ENCODE peak calls at places on chromosomes 5 and 9, in nine cellular contexts. X is stomach, V is testis, S is A549, E is vagina, M is prostate gland, U is transverse colon, D is tibial nerve, Y is breast epithelium. J is an unnamed sample. For H3K4me1, the result is how much of the 10 kb centered on the place peaks cover.

GRCh38 chr5:126680215-126680817 is 79.6 kb downstream of the PHAX start:
- DNase-seq in X (no peak), V (no peak), S (no peak), E (no peak), M (no peak), U (peak), D (no peak), Y (no peak), J (no peak)

GRCh38 chr9:72665421-72665820 is 144.0 kb downstream of the TMC1 start:
- DNase-seq in X (no peak), V (no peak), S (no peak), E (no peak), M (no peak), U (no peak), D (no peak), Y (no peak), J (no peak)

GRCh38 chr5:59253625-59254024 is 639.9 kb downstream of the PDE4D start:
- DNase-seq in X (no peak), V (no peak), S (no peak), E (no peak), M (no peak), U (no peak), D (no peak), Y (no peak), J (no peak)

GRCh38 chr5:177972613-177973012 is 23.4 kb downstream of the PROP1 start:
- DNase-seq in X (no peak), V (no peak), S (no peak), E (no peak), M (no peak), U (no peak), D (no peak), Y (no peak), J (no peak)

GRCh38 chr5:132447196-132447595 is 43.4 kb downstream of the IRF1 start:
- DNase-seq in X (no peak), V (no peak), S (no peak), E (no peak), M (no peak), U (no peak), D (no peak), Y (no peak), J (no peak)

GRCh38 chr9:135707449-135708138 is 5.6 kb downstream of the KCNT1 start:
- DNase-seq in X (no peak), V (peak), S (no peak), E (no peak), M (no peak), U (no peak), D (no peak), Y (no peak), J (no peak)

GRCh38 chr5:181246276-181247050 is 2.8 kb upstream of the RACK1 start:
- DNase-seq in X (peak), V (peak), S (peak), E (no peak), M (peak), U (peak), D (peak), Y (peak), J (peak)

GRCh38 chr5:127875235-127876021 is 172.2 kb downstream of the CCDC192 start:
- DNase-seq in X (peak), V (peak), S (peak), E (no peak), M (peak), U (peak), D (no peak), Y (no peak), J (peak)

GRCh38 chr5:108003178-108003577 is 332.4 kb upstream of the EFNA5 start:
- DNase-seq in X (no peak), V (no peak), S (no peak), E (no peak), M (no peak), U (no peak), D (no peak), Y (no peak), J (no peak)

GRCh38 chr5:119435436-119436132 is 16.7 kb upstream of the HSD17B4 start:
- DNase-seq in X (peak), V (peak), S (peak), E (no peak), M (no peak), U (peak), D (peak), Y (peak), J (peak)

GRCh38 chr9:129318121-129319075 is 140.3 kb upstream of the IER5L start:
- DNase-seq in X (peak), V (peak), S (no peak), E (no peak), M (no peak), U (no peak), D (peak), Y (no peak), J (no peak)

GRCh38 chr5:759111-759741 is 25.3 kb downstream of the ZDHHC11B start:
- DNase-seq in X (peak), V (no peak), S (peak), E (no peak), M (peak), U (peak), D (no peak), Y (peak), J (peak)

GRCh38 chr5:33231214-33231710 is 209.5 kb upstream of the TARS1 start:
- DNase-seq in X (no peak), V (no peak), S (no peak), E (no peak), M (no peak), U (no peak), D (no peak), Y (no peak), J (no peak)

GRCh38 chr5:53601570-53601969 is 41.1 kb downstream of the NDUFS4 start:
- DNase-seq in X (no peak), V (no peak), S (peak), E (no peak), M (no peak), U (no peak), D (no peak), Y (no peak), J (no peak)

GRCh38 chr5:179314606-179315355 is 30.5 kb downstream of the ADAMTS2 start:
- DNase-seq in X (no peak), V (no peak), S (no peak), E (no peak), M (no peak), U (no peak), D (no peak), Y (no peak), J (peak)

GRCh38 chr9:14351206-14351605 is 37.3 kb upstream of the NFIB start:
- DNase-seq in X (no peak), V (no peak), S (no peak), E (no peak), M (no peak), U (no peak), D (no peak), Y (no peak), J (no peak)

GRCh38 chr5:893137-893506 is 438 bp downstream of the TRIP13 start:
- DNase-seq in X (no peak), V (no peak), S (no peak), E (no peak), M (no peak), U (no peak), D (no peak), Y (no peak), J (no peak)

GRCh38 chr9:112378441-112379176 is 1.3 kb upstream of the HSDL2 start:
- DNase-seq in X (no peak), V (peak), S (no peak), E (no peak), M (no peak), U (peak), D (no peak), Y (no peak), J (peak)

GRCh38 chr9:8599937-8600336 is 800.4 kb upstream of the DMAC1 start:
- DNase-seq in X (no peak), V (no peak), S (no peak), E (no peak), M (no peak), U (no peak), D (no peak), Y (no peak), J (no peak)

GRCh38 chr9:113578877-113579269 is 115.3 kb downstream of the RGS3 start:
- DNase-seq in X (peak), V (no peak), S (peak), E (no peak), M (no peak), U (peak), D (no peak), Y (peak), J (peak)

GRCh38 chr9:33248606-33249005 is 8.6 kb downstream of the SPINK4 start:
- DNase-seq in X (peak), V (no peak), S (no peak), E (no peak), M (no peak), U (no peak), D (no peak), Y (no peak), J (no peak)

GRCh38 chr5:42908086-42908485 is 96.4 kb upstream of the SELENOP start:
- DNase-seq in X (no peak), V (no peak), S (no peak), E (no peak), M (no peak), U (no peak), D (no peak), Y (no peak), J (no peak)

GRCh38 chr5:134794136-134794535 is 35.6 kb downstream of the DDX46 start:
- DNase-seq in X (no peak), V (no peak), S (no peak), E (no peak), M (no peak), U (no peak), D (no peak), Y (no peak), J (no peak)

GRCh38 chr5:122515709-122516431 is 203.8 kb downstream of the SNCAIP start:
- DNase-seq in X (peak), V (peak), S (peak), E (no peak), M (peak), U (peak), D (no peak), Y (no peak), J (peak)

DNA sequence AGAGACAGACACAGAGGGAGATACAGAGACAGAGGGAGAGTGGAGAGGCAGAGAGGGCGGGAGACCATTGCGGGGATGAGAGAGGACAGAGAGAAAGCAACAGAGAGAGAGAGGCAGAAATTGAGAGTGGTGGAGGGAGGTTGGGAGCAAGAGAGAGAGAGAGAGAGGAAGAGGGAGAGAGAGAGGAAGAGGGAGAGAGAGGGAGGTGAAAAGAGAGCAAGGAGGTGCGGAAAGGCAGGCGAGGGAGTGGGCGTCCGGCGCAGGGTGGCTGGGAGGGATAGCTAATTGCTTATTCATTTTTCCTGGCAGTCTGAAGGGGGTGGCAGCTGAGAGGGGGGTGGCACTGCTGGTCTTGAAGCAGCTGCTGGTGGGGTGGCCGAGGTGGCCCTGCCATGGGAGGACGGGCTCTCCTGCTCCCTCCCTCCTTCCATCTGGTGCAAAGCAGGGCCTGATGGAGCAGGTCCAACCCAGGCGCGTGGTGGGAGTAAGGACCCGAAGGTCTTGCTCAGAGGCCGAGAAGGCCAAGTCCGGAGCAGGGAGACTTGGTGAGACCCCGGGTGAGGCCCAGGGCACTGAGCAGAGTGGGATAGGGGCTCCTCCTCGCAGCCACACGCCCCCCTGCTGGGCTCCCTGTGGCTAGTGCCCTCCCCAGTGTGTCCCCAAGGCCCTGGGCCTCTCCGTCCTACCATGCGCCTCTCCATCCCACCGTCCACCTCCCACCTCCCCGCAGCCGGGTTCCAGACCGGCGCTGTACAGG is 25.3 kb upstream of the RNU6ATAC start:
- DNase-seq in X (no peak), V (no peak), S (no peak), E (no peak), M (no peak), U (no peak), D (peak), Y (no peak), J (peak)
- H3K27ac ChIP-seq in X (no peak), V (no peak), S (no peak), E (no peak), M (no peak), U (no peak), D (no peak), Y (peak), J (peak)

GRCh38 chr9:137375321-137376058 is 47.5 kb downstream of the EXD3 start:
- DNase-seq in X (no peak), V (no peak), S (no peak), E (no peak), M (no peak), U (no peak), D (no peak), Y (no peak), J (no peak)
- H3K4me1 ChIP-seq in X (under half), V (under half), S (under half), E (under half), M (under half), U (under half), D (under half), Y (under half), J (under half)

GRCh38 chr5:38845555-38846378 is at the start of gene OSMR:
- DNase-seq in X (peak), V (peak), S (peak), E (no peak), M (peak), U (peak), D (peak), Y (peak), J (peak)
- TF ChIP-seq POLR2A in X (no peak), V (no peak), S (peak), E (peak), M (peak), U (peak), D (peak), Y (peak), J (peak)

GRCh38 chr5:61416410-61416809 is 84.4 kb downstream of the ZSWIM6 start:
- DNase-seq in X (no peak), V (no peak), S (no peak), E (no peak), M (no peak), U (no peak), D (no peak), Y (no peak), J (no peak)
- H3K27ac ChIP-seq in X (no peak), V (no peak), S (peak), E (no peak), M (no peak), U (no peak), D (peak), Y (no peak), J (no peak)

DNA sequence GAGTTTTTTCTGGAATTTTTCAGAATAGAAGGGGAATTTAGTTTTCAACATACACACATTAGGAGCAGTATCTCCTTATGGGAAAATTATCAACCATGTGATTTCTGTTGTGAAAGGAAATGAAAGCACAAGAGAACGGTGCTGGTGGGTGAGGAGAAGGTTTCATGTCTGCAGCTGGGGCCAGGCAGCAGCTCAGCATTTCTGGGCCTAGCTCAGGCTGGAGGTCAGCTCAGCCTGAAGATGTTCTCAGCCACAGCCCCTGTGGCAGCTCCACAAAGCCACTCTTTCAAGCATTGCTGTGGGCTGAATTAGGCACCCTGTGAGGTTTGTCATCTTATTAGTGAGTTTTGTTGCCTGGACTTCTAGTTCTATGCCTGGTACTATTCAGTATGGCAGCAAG is 90.3 kb downstream of the DIRAS2 start:
- DNase-seq in X (no peak), V (no peak), S (no peak), E (no peak), M (no peak), U (peak), D (no peak), Y (no peak), J (no peak)
- H3K4me1 ChIP-seq in X (under half), V (under half), S (under half), E (under half), M (under half), U (under half), D (under half), Y (under half), J (under half)

DNA sequence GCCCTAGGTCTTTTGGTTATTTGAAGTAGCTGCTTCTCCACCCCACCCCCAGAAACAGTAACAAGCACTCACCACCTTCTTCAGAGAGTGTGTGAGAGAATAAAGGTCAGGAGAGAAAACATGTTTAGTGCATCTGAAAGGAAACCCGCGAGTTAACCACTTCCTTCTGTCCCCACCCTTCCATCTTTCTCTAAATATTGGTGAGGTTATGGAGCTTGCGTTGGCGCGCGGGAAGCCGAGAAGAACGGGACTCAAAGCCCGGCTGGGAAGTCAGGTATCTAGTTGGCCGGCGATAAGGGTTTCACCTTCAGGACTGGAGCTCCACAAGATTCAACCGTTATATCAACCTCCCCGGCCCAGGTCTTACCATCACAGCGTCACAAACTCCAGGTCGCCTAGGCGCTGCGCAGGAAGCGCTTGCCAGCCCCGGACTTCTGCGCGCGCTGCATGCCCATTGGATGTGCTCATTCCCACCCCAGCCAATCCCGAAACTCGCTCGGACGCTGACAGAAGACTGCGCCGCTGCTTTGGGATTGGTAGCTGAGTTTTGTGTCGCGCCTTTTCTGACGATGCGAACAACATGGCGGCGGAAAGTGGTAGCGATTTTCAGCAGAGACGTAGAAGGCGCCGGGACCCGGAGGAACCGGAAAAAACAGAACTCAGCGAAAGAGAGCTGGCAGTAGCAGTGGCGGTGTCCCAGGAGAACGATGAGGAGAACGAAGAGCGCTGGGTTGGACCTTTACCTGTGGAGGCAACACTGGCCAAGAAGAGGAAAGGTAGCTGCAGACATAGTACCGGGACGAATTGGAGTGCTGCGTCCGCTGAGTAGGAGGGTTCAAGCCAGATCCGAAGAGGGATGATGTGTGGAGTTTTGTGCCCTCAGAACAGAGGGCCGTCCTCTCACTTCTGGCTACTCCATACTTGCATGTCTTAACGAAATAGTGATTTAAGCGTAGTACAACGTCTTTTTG is at the start of the genes CENPK and PPWD1:
- DNase-seq in X (peak), V (peak), S (peak), E (peak), M (peak), U (peak), D (peak), Y (peak), J (peak)
- TF ChIP-seq POLR2A in X (no peak), V (peak), S (peak), E (peak), M (peak), U (peak), D (no peak), Y (no peak), J (peak)

J was measured in adrenal gland.